ENCODE peak calls at places on chromosomes 7 and 10, in four cellular contexts. One of them, this sample, is unnamed.

GRCh38 chr7:136033413-136034031 is 56.4 kb upstream of the MTPN start:
- DNase-seq in KG1: no peak
- DNase-seq in HEK293T: no peak
- DNase-seq in body of pancreas: no peak
- DNase-seq in this sample: no peak

GRCh38 chr7:142383826-142384507 is 126.1 kb upstream of the PRSS58 start:
- DNase-seq in KG1: no peak
- DNase-seq in HEK293T: no peak
- DNase-seq in body of pancreas: no peak
- DNase-seq in this sample: no peak

GRCh38 chr10:89504691-89505090 is 30.7 kb downstream of the SLC16A12 start:
- DNase-seq in body of pancreas: no peak
- DNase-seq in HEK293T: no peak
- DNase-seq in KG1: no peak
- DNase-seq in this sample: no peak

GRCh38 chr10:30436200-30436599 is 2.2 kb downstream of the MAP3K8 start:
- DNase-seq in KG1: no peak
- DNase-seq in body of pancreas: no peak
- DNase-seq in HEK293T: no peak
- DNase-seq in this sample: no peak

GRCh38 chr10:34723746-34724145 is 91.3 kb downstream of the PARD3 start:
- DNase-seq in KG1: no peak
- DNase-seq in HEK293T: peak; percentile 24
- DNase-seq in body of pancreas: peak; percentile 45
- DNase-seq in this sample: peak; percentile 43

GRCh38 chr7:101163281-101164070 is 1.9 kb downstream of the VGF start:
- DNase-seq in body of pancreas: no peak
- DNase-seq in KG1: no peak
- DNase-seq in HEK293T: no peak
- DNase-seq in this sample: peak; percentile 44

GRCh38 chr10:80281784-80282505 is 7.5 kb downstream of the MAT1A start:
- DNase-seq in KG1: no peak
- DNase-seq in HEK293T: no peak
- DNase-seq in body of pancreas: peak; percentile 40
- DNase-seq in this sample: no peak

GRCh38 chr10:63573068-63573697 is 52.0 kb downstream of the REEP3 start:
- DNase-seq in KG1: no peak
- DNase-seq in HEK293T: no peak
- DNase-seq in body of pancreas: no peak
- DNase-seq in this sample: no peak

GRCh38 chr7:116122972-116123595 is 87.3 kb upstream of the TES start:
- DNase-seq in body of pancreas: peak; percentile 14
- DNase-seq in KG1: peak; percentile 28
- DNase-seq in HEK293T: peak; percentile 21
- DNase-seq in this sample: peak; percentile 22

GRCh38 chr10:78706986-78707500 is 361.7 kb upstream of the ZMIZ1 start:
- DNase-seq in body of pancreas: no peak
- DNase-seq in KG1: no peak
- DNase-seq in HEK293T: no peak
- DNase-seq in this sample: no peak

GRCh38 chr10:24645784-24646183 is 77.9 kb downstream of the ARHGAP21 start:
- DNase-seq in HEK293T: no peak
- DNase-seq in KG1: no peak
- DNase-seq in body of pancreas: no peak
- DNase-seq in this sample: no peak

GRCh38 chr10:3255616-3256015 is 83.0 kb upstream of the PITRM1 start:
- DNase-seq in KG1: no peak
- DNase-seq in HEK293T: no peak
- DNase-seq in body of pancreas: no peak
- DNase-seq in this sample: no peak

GRCh38 chr10:7667262-7668141 is 736 bp upstream of the ITIH5 start:
- DNase-seq in HEK293T: no peak
- DNase-seq in KG1: no peak
- DNase-seq in body of pancreas: no peak
- DNase-seq in this sample: no peak

GRCh38 chr7:135490783-135491182 is 19.1 kb downstream of the CNOT4 start:
- DNase-seq in body of pancreas: peak; percentile 52
- DNase-seq in HEK293T: no peak
- DNase-seq in KG1: no peak
- DNase-seq in this sample: peak; percentile 24

GRCh38 chr10:30861217-30861616 is 170.4 kb downstream of the ZNF438 start:
- DNase-seq in KG1: no peak
- DNase-seq in body of pancreas: no peak
- DNase-seq in HEK293T: no peak
- DNase-seq in this sample: no peak

GRCh38 chr10:59016043-59016442 is 160.4 kb upstream of the PHYHIPL start:
- DNase-seq in KG1: no peak
- DNase-seq in HEK293T: no peak
- DNase-seq in body of pancreas: no peak
- DNase-seq in this sample: no peak